ENCODE peak calls at places on chromosomes 16 and 17, in seven cellular contexts. B is prostate gland; K is CD8-positive, alpha-beta T cell; J is astrocyte of the spinal cord; G is fibroblast of the aortic adventitia; E is GM20000; U is ovary. O is an unnamed sample.
A peak's percentile ranks its signal among the peaks of the same experiment; 100 is the strongest.

GRCh38 chr17:1462164-1463112 is 6.4 kb upstream of the CRK start:
- DNase-seq in B (no peak), K (no peak), J (no peak), G (no peak), E (no peak), U (no peak), O (no peak)

GRCh38 chr16:29226782-29227181 is 179.7 kb downstream of the NPIPB11 start:
- DNase-seq in B (no peak), K (no peak), J (no peak), G (no peak), E (no peak), U (no peak), O (no peak)

GRCh38 chr17:79793924-79794304 is 3.0 kb downstream of the CBX8 start:
- DNase-seq in B (no peak), K (no peak), J (peak; percentile 51), G (no peak), E (no peak), U (peak; percentile 25), O (no peak)

GRCh38 chr17:2438823-2439222 is 38.0 kb upstream of the MNT start:
- DNase-seq in B (no peak), K (no peak), J (peak; percentile 85), G (peak; percentile 53), E (no peak), U (no peak), O (no peak)

GRCh38 chr16:79843631-79844043 is 243.1 kb upstream of the MAF start:
- DNase-seq in B (no peak), K (no peak), J (no peak), G (no peak), E (no peak), U (no peak), O (no peak)

GRCh38 chr16:69325784-69326171 is 4.6 kb downstream of the PDF start:
- DNase-seq in B (no peak), K (no peak), J (no peak), G (no peak), E (no peak), U (no peak), O (no peak)

GRCh38 chr17:66301418-66301863 is 972 bp upstream of the PRKCA start:
- DNase-seq in B (no peak), K (no peak), J (no peak), G (no peak), E (peak; percentile 24), U (no peak), O (no peak)

GRCh38 chr17:40415390-40415789 is 2.3 kb downstream of the TOP2A start:
- DNase-seq in B (no peak), K (no peak), J (peak; percentile 56), G (peak; percentile 76), E (no peak), U (no peak), O (no peak)

GRCh38 chr17:79400989-79401703 is 209.7 kb downstream of the RBFOX3 start:
- DNase-seq in B (peak; percentile 52), K (peak; percentile 75), J (peak; percentile 57), G (peak; percentile 53), E (peak; percentile 88), U (peak; percentile 77), O (peak; percentile 82)

GRCh38 chr16:73082608-73083007 is 34.7 kb upstream of the ZFHX3 start:
- DNase-seq in B (peak; percentile 32), K (no peak), J (peak; percentile 95), G (peak; percentile 93), E (no peak), U (no peak), O (no peak)

GRCh38 chr16:4315185-4316102 is at the start of gene GLIS2:
- DNase-seq in B (peak; percentile 51), K (peak; percentile 26), J (peak; percentile 84), G (peak; percentile 77), E (peak; percentile 87), U (peak; percentile 84), O (peak; percentile 33)
- TF ChIP-seq CTCF in B (no peak), K (no peak), J (no peak), G (no peak), E (no peak), U (no peak), O (no peak)

GRCh38 chr17:8256291-8256690 is 7.2 kb downstream of the PFAS start:
- DNase-seq in B (no peak), K (no peak), J (no peak), G (no peak), E (no peak), U (no peak), O (no peak)

GRCh38 chr17:8255499-8255898 is 6.4 kb downstream of the PFAS start:
- DNase-seq in B (no peak), K (no peak), J (no peak), G (no peak), E (no peak), U (no peak), O (no peak)

GRCh38 chr17:8254881-8255280 is 5.8 kb downstream of the PFAS start:
- DNase-seq in B (no peak), K (no peak), J (no peak), G (no peak), E (no peak), U (no peak), O (no peak)

GRCh38 chr17:8256691-8257090 is 7.6 kb downstream of the PFAS start:
- DNase-seq in B (no peak), K (no peak), J (no peak), G (no peak), E (no peak), U (no peak), O (no peak)

DNA sequence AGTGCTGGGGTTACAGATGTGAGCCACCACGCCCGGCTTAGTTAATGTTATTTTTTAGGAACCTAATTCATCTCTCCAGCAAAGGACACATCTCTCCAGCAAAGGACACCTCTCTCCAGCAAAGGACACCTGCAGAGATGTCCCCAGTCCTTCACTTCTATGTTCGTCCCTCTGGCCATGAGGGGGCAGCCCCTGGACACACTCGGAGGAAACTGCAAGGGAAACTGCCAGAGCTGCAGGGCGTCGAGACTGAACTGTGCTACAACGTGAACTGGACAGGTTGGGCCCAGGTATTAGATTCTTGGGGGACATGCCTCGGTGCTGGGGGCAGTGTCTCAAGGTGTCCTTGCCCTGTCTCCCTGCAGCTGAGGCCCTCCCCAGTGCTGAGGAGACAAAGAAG is 4.7 kb downstream of the PFAS start:
- DNase-seq in B (peak; percentile 42), K (no peak), J (peak; percentile 6), G (peak; percentile 2), E (no peak), U (no peak), O (peak; percentile 29)
- TF ChIP-seq CTCF in B (no peak), K (no peak), J (peak; percentile 20), G (peak; percentile 17), E (no peak), U (no peak), O (no peak)

GRCh38 chr16:549544-550263 is 10.5 kb upstream of the PRR35 start:
- DNase-seq in B (no peak), K (no peak), J (no peak), G (no peak), E (no peak), U (no peak), O (no peak)
- TF ChIP-seq CTCF in B (no peak), K (no peak), J (peak; percentile 29), G (no peak), E (no peak), U (no peak), O (peak; percentile 41)

GRCh38 chr16:78286076-78286475 is 186.6 kb downstream of the WWOX start:
- DNase-seq in B (no peak), K (no peak), J (no peak), G (no peak), E (no peak), U (no peak), O (no peak)
- TF ChIP-seq CTCF in B (no peak), K (no peak), J (no peak), G (no peak), E (no peak), U (no peak), O (no peak)

DNA sequence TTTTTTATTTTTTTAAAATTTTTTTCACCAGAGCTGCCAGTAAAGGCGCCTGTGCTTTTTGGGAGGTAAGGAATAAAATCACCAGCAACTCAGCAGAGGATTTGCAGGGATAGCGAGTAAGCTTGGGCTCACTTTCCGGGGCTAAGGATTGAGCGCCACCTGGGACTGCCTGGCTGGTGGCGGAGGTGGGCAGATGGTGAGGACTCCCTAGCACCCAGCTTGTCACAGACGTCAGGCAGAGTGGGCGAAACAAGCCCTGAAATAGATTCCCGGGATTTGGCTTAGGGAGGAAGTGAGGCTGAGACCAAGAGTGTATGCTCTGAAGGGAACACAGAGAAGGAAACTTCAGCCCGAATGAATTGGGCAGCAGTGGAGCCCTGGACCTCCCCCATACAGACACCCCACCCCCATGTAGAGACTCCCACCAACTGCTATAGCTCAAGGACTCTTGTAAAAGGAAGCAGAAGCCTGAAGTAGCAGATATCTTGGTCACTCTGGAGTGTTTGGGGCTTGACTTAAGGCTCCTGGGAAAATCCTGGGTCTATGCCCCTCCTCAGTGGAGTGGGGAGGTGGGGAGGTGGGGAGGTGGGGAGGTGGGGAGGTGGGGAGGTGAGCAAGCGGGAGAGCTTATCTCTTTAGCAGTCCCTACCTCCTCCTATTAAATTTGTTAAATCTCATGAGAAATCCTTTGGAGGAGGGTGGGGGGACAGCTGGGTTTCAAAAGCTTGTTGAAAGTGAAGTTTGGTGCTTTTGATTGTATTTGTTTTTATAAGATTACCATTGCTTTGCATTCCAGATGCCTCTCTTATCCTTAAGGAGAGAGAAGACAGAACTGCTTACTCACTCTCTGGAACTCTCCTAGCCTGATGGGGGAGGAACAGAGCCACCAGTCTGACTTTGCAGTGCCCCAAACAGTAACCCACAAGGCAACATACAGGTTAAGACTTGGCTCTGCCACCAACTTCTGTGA is 8.2 kb downstream of the ARL4D start:
- DNase-seq in B (no peak), K (no peak), J (no peak), G (peak; percentile 86), E (no peak), U (no peak), O (no peak)
- TF ChIP-seq CTCF in B (no peak), K (no peak), J (no peak), G (no peak), E (no peak), U (no peak), O (no peak)

O was measured in endothelial cell.